ENCODE peak calls at places on chromosomes 4 and X, in eight cellular contexts. C, U, N, M, O, R, E and K are unnamed samples.

GRCh38 chrX:135437867-135438733 is 16.4 kb downstream of the SMIM10L2A start:
- DNase-seq in C (no peak), U (no peak), N (peak; percentile 68), M (no peak), O (no peak), R (no peak), E (no peak), K (no peak)

GRCh38 chr4:173168396-173169177 is at the start of gene GALNT7:
- DNase-seq in C (peak; percentile 73), U (peak; percentile 70), N (peak; percentile 92), M (peak; percentile 68), O (peak; percentile 93), R (peak; percentile 58), E (peak; percentile 66), K (peak; percentile 87)

GRCh38 chrX:21968333-21968732 is 27.8 kb downstream of the SMS start:
- DNase-seq in C (no peak), U (no peak), N (no peak), M (no peak), O (no peak), R (no peak), E (no peak), K (no peak)

GRCh38 chr4:143084566-143084965 is 100.2 kb upstream of the USP38 start:
- DNase-seq in C (no peak), U (no peak), N (no peak), M (no peak), O (no peak), R (no peak), E (no peak), K (no peak)

GRCh38 chr4:62644372-62644771 is 1444.2 kb downstream of the ADGRL3 start:
- DNase-seq in C (peak; percentile 78), U (no peak), N (no peak), M (no peak), O (peak; percentile 70), R (peak; percentile 22), E (peak; percentile 33), K (no peak)

GRCh38 chrX:4277122-4277521 is 563.7 kb upstream of the PRKX start:
- DNase-seq in C (no peak), U (no peak), N (no peak), M (no peak), O (no peak), R (no peak), E (peak; percentile 2), K (no peak)

GRCh38 chr4:54322817-54323417 is 93.8 kb downstream of the PDGFRA start:
- DNase-seq in C (peak; percentile 85), U (peak; percentile 64), N (no peak), M (peak; percentile 42), O (peak; percentile 85), R (peak; percentile 28), E (peak; percentile 57), K (peak; percentile 86)

GRCh38 chr4:123559955-123560669 is 163.5 kb downstream of the SPRY1 start:
- DNase-seq in C (no peak), U (no peak), N (no peak), M (no peak), O (no peak), R (no peak), E (no peak), K (no peak)

GRCh38 chr4:74109116-74109791 is 10.3 kb upstream of the CXCL2 start:
- DNase-seq in C (peak; percentile 96), U (no peak), N (no peak), M (no peak), O (peak; percentile 28), R (no peak), E (peak; percentile 98), K (no peak)

GRCh38 chr4:184439856-184440592 is 34.3 kb downstream of the IRF2 start:
- DNase-seq in C (no peak), U (no peak), N (no peak), M (no peak), O (no peak), R (no peak), E (no peak), K (no peak)

GRCh38 chr4:11698033-11698432 is 269.3 kb upstream of the HS3ST1 start:
- DNase-seq in C (peak; percentile 40), U (no peak), N (no peak), M (no peak), O (no peak), R (no peak), E (no peak), K (no peak)

GRCh38 chr4:79862842-79863241 is 210.2 kb downstream of the ANTXR2 start:
- DNase-seq in C (no peak), U (no peak), N (no peak), M (no peak), O (no peak), R (no peak), E (no peak), K (no peak)

GRCh38 chr4:22463179-22463578 is 52.7 kb downstream of the ADGRA3 start:
- DNase-seq in C (no peak), U (no peak), N (no peak), M (no peak), O (no peak), R (no peak), E (no peak), K (no peak)

GRCh38 chr4:56723201-56723605 is 42.1 kb upstream of the HOPX start:
- DNase-seq in C (peak; percentile 13), U (no peak), N (peak; percentile 62), M (no peak), O (no peak), R (no peak), E (peak; percentile 32), K (no peak)

GRCh38 chr4:119788334-119789266 is 160.0 kb upstream of the PDE5A start:
- DNase-seq in C (no peak), U (no peak), N (no peak), M (no peak), O (no peak), R (no peak), E (no peak), K (no peak)

GRCh38 chr4:119781044-119781443 is 152.4 kb upstream of the PDE5A start:
- DNase-seq in C (no peak), U (no peak), N (no peak), M (no peak), O (no peak), R (no peak), E (no peak), K (no peak)

GRCh38 chr4:119783200-119783978 is 154.8 kb upstream of the PDE5A start:
- DNase-seq in C (no peak), U (no peak), N (no peak), M (no peak), O (no peak), R (no peak), E (no peak), K (no peak)

GRCh38 chr4:119785963-119786362 is 157.4 kb upstream of the PDE5A start:
- DNase-seq in C (peak; percentile 41), U (no peak), N (no peak), M (no peak), O (no peak), R (no peak), E (peak; percentile 5), K (no peak)
- TF ChIP-seq CTCF in C (peak; percentile 44), U (no peak), N (no peak), M (no peak), O (peak; percentile 29), R (peak; percentile 58), E (peak; percentile 20), K (no peak)

GRCh38 chr4:110049951-110050925 is 137.6 kb downstream of the EGF start:
- DNase-seq in C (peak; percentile 58), U (peak; percentile 37), N (no peak), M (peak; percentile 56), O (peak; percentile 60), R (no peak), E (peak; percentile 21), K (peak; percentile 44)
- TF ChIP-seq CTCF in C (peak; percentile 82), U (peak; percentile 83), N (no peak), M (peak; percentile 71), O (peak; percentile 80), R (peak; percentile 69), E (peak; percentile 81), K (peak; percentile 67)

GRCh38 chr4:151304755-151305154 is 20.6 kb downstream of the SH3D19 start:
- DNase-seq in C (peak; percentile 37), U (no peak), N (no peak), M (no peak), O (no peak), R (peak; percentile 44), E (peak; percentile 61), K (no peak)
- TF ChIP-seq CTCF in C (no peak), U (no peak), N (no peak), M (no peak), O (no peak), R (no peak), E (no peak), K (no peak)

GRCh38 chr4:153595894-153596601 is 88.0 kb upstream of the TLR2 start:
- DNase-seq in C (peak; percentile 16), U (no peak), N (no peak), M (no peak), O (no peak), R (no peak), E (peak; percentile 12), K (no peak)
- TF ChIP-seq CTCF in C (no peak), U (no peak), N (no peak), M (no peak), O (no peak), R (no peak), E (no peak), K (no peak)

DNA sequence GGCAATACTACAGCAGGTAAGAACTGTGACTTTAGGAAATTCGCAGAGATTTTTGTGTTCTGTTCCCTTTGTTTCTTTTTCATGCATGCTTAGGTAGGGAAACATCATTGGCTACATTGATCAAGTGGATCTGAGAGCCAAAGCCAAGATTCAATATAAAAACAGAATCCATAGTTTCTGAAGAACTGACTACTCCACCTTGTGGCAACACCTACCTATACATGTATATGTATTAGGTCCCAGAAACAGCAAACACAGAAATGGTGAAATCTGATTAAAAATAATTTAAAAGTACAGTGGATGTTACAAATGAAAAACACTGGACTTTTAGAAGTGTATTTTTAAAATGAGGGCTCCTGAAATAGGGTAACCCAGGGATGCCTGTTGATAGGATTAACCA is 322.6 kb upstream of the MAOA start:
- DNase-seq in C (peak; percentile 11), U (no peak), N (no peak), M (no peak), O (no peak), R (no peak), E (no peak), K (no peak)
- TF ChIP-seq CTCF in C (peak; percentile 24), U (peak; percentile 52), N (no peak), M (no peak), O (peak; percentile 29), R (peak; percentile 20), E (peak; percentile 28), K (no peak)

DNA sequence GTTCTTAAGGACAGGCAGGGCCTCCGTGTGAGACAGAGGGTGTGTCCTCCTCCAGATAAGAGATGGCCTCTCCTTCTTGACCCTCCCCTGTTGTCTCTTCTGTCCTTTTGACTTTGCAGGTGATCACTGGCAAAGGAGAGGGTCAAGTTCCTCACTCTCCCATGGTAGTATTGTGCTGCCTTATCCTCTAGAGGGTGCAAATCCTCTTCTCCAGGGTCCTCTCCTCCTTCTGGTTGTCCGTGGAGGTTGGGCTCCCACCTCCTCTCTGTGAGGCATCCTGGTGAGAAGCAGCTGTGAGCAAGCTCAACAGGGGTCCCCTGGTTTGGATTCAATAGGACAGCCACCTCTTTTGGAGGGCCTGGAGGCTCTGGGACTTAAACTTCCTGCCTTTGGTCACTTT is 44.8 kb downstream of the ZNF182 start:
- DNase-seq in C (peak; percentile 9), U (no peak), N (no peak), M (peak; percentile 10), O (no peak), R (no peak), E (no peak), K (peak; percentile 12)
- TF ChIP-seq CTCF in C (no peak), U (peak; percentile 17), N (no peak), M (peak; percentile 21), O (no peak), R (no peak), E (no peak), K (no peak)